ENCODE peak calls at places on chromosomes 6 and 20, in five cellular contexts. G is AG08395, I is C1 segment of cervical spinal cord, Q is AG20443, T is body of pancreas. X is an unnamed sample.

GRCh38 chr6:72422126-72422680 is 199.7 kb upstream of the KCNQ5 start:
- DNase-seq in G (peak; percentile 31), I (no peak), Q (no peak), T (no peak), X (no peak)

GRCh38 chr20:51404297-51405060 is 138.0 kb downstream of the NFATC2 start:
- DNase-seq in G (no peak), I (peak; percentile 17), Q (no peak), T (no peak), X (no peak)

GRCh38 chr20:49123982-49124381 is 64.2 kb downstream of the STAU1 start:
- DNase-seq in G (no peak), I (no peak), Q (no peak), T (no peak), X (no peak)

GRCh38 chr6:43713611-43714310 is 26.2 kb upstream of the MRPS18A start:
- DNase-seq in G (no peak), I (no peak), Q (no peak), T (no peak), X (no peak)

GRCh38 chr6:142975272-142975805 is 30.4 kb upstream of the HIVEP2 start:
- DNase-seq in G (no peak), I (no peak), Q (no peak), T (no peak), X (no peak)

GRCh38 chr20:53741726-53742028 is 148.0 kb upstream of the ZNF217 start:
- DNase-seq in G (no peak), I (no peak), Q (no peak), T (no peak), X (no peak)

GRCh38 chr6:42260972-42261371 is 43.3 kb upstream of the MRPS10 start:
- DNase-seq in G (peak; percentile 30), I (no peak), Q (peak; percentile 55), T (peak; percentile 24), X (no peak)

GRCh38 chr20:20603339-20603990 is 109.0 kb downstream of the RALGAPA2 start:
- DNase-seq in G (no peak), I (no peak), Q (no peak), T (no peak), X (no peak)

GRCh38 chr20:37598101-37598530 is 70.4 kb upstream of the BLCAP start:
- DNase-seq in G (no peak), I (no peak), Q (no peak), T (no peak), X (no peak)

GRCh38 chr6:96086745-96087144 is 71.0 kb downstream of the FUT9 start:
- DNase-seq in G (no peak), I (no peak), Q (no peak), T (no peak), X (no peak)

GRCh38 chr6:110037726-110038295 is 59.7 kb downstream of the GPR6 start:
- DNase-seq in G (no peak), I (no peak), Q (no peak), T (no peak), X (no peak)

GRCh38 chr6:24949020-24949569 is 13.3 kb upstream of the RIPOR2 start:
- DNase-seq in G (no peak), I (no peak), Q (no peak), T (no peak), X (no peak)

GRCh38 chr6:113006494-113006893 is 659.4 kb downstream of the RFPL4B start:
- DNase-seq in G (no peak), I (no peak), Q (no peak), T (no peak), X (no peak)

GRCh38 chr6:21199246-21199645 is 394.3 kb upstream of the SOX4 start:
- DNase-seq in G (no peak), I (no peak), Q (no peak), T (no peak), X (no peak)

GRCh38 chr6:3776881-3777507 is 25.5 kb upstream of the PXDC1 start:
- DNase-seq in G (no peak), I (no peak), Q (no peak), T (no peak), X (no peak)

GRCh38 chr6:170080169-170080827 is 210.6 kb downstream of the DLL1 start:
- DNase-seq in G (no peak), I (no peak), Q (no peak), T (peak; percentile 6), X (no peak)

GRCh38 chr6:42038163-42038562 is 12.2 kb upstream of the TAF8 start:
- DNase-seq in G (no peak), I (no peak), Q (no peak), T (no peak), X (no peak)